ENCODE peak calls at places on chromosomes 3 and 15, in six cellular contexts. E is body of pancreas, A is HFF-Myc, R is mucosa of descending colon, D is hepatocyte, J is right lobe of liver. H is an unnamed sample.

GRCh38 chr15:100918690-100919480 is at the start of gene LRRK1:
- DNase-seq in E (peak; percentile 64), A (peak; percentile 20), R (peak; percentile 61), D (peak; percentile 56), J (peak; percentile 46), H (peak; percentile 55)

GRCh38 chr3:58627580-58627894 is 39.0 kb downstream of the FAM3D start:
- DNase-seq in E (peak; percentile 79), A (no peak), R (no peak), D (peak; percentile 32), J (no peak), H (no peak)

GRCh38 chr3:171056528-171056927 is 30.0 kb upstream of the SLC2A2 start:
- DNase-seq in E (no peak), A (no peak), R (no peak), D (no peak), J (no peak), H (peak; percentile 63)

GRCh38 chr15:95684126-95684525 is 646.4 kb upstream of the NR2F2 start:
- DNase-seq in E (no peak), A (no peak), R (no peak), D (no peak), J (no peak), H (peak; percentile 6)

GRCh38 chr15:81133782-81134461 is at the start of gene CFAP161:
- DNase-seq in E (peak; percentile 82), A (no peak), R (peak; percentile 56), D (peak; percentile 86), J (peak; percentile 52), H (peak; percentile 62)

GRCh38 chr3:148697311-148698189 is at the start of gene AGTR1:
- DNase-seq in E (peak; percentile 59), A (no peak), R (peak; percentile 18), D (peak; percentile 48), J (peak; percentile 95), H (no peak)

GRCh38 chr3:136195258-136196063 is 674 bp downstream of the MSL2 start:
- DNase-seq in E (peak; percentile 78), A (no peak), R (peak; percentile 63), D (peak; percentile 73), J (peak; percentile 86), H (peak; percentile 82)

GRCh38 chr15:90038639-90039095 is 37.5 kb downstream of the ZNF710 start:
- DNase-seq in E (no peak), A (no peak), R (no peak), D (no peak), J (peak; percentile 82), H (peak; percentile 55)

GRCh38 chr3:38549957-38550840 is 54.1 kb downstream of the EXOG start:
- DNase-seq in E (no peak), A (no peak), R (no peak), D (no peak), J (no peak), H (no peak)

GRCh38 chr15:49747340-49747739 is 126.5 kb downstream of the DTWD1 start:
- DNase-seq in E (no peak), A (no peak), R (no peak), D (no peak), J (no peak), H (no peak)

GRCh38 chr3:123380261-123380660 is 68.6 kb downstream of the ADCY5 start:
- DNase-seq in E (no peak), A (no peak), R (no peak), D (no peak), J (no peak), H (no peak)

GRCh38 chr3:190825389-190826016 is 37.0 kb downstream of the GMNC start:
- DNase-seq in E (no peak), A (no peak), R (no peak), D (no peak), J (no peak), H (peak; percentile 84)

GRCh38 chr15:36506733-36507356 is 72.6 kb upstream of the CDIN1 start:
- DNase-seq in E (no peak), A (no peak), R (no peak), D (no peak), J (no peak), H (no peak)

GRCh38 chr3:194042947-194043346 is 93.0 kb upstream of the HES1 start:
- DNase-seq in E (no peak), A (peak; percentile 61), R (no peak), D (no peak), J (no peak), H (peak; percentile 63)

GRCh38 chr3:162368377-162368776 is 871.8 kb downstream of the OTOL1 start:
- DNase-seq in E (no peak), A (no peak), R (no peak), D (no peak), J (no peak), H (no peak)

GRCh38 chr3:52036829-52037228 is 19.5 kb downstream of the DUSP7 start:
- DNase-seq in E (no peak), A (no peak), R (no peak), D (no peak), J (no peak), H (no peak)
- TF ChIP-seq CTCF in E (no peak), A (no peak), R (no peak), D (peak; percentile 15), J (no peak), H (peak; percentile 13)

GRCh38 chr15:43748376-43748775 is 2.1 kb downstream of the PDIA3 start:
- DNase-seq in E (no peak), A (no peak), R (no peak), D (no peak), J (no peak), H (peak; percentile 27)
- H3K4me3 ChIP-seq in E (no peak overlapping the region), A (peak overlapping the region; percentile 76), R (no peak overlapping the region), D (peak overlapping the region; percentile 1), J (peak overlapping the region; percentile 75), H (no peak overlapping the region)

DNA sequence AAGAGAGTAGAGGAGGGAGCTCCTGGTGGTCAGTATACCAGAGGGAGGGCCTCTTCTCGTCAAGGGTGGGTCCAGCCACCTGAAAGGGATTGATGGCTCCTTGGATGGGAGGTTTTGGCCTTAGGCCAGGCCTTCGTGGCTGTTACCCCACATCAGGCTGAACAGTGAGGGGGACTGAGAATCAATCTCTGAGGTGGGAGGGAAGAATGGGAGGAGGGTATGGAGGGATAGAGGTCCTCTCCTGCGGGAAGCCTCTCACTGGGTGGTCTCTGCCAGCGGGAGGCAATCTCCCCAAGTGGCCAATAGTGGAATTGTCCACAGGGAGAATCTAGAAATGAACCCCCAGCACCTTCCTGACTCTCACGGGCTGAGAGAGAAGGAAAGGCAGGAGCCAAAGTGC is 53.5 kb downstream of the BSN start:
- DNase-seq in E (no peak), A (no peak), R (no peak), D (no peak), J (no peak), H (no peak)
- TF ChIP-seq CTCF in E (peak; percentile 14), A (peak; percentile 49), R (no peak), D (no peak), J (no peak), H (peak; percentile 25)

GRCh38 chr3:65595222-65595996 is 443.3 kb downstream of the MAGI1 start:
- DNase-seq in E (no peak), A (no peak), R (no peak), D (no peak), J (no peak), H (no peak)

GRCh38 chr3:65597952-65598413 is 440.7 kb downstream of the MAGI1 start:
- DNase-seq in E (no peak), A (no peak), R (no peak), D (peak; percentile 14), J (no peak), H (no peak)

GRCh38 chr3:65595997-65596300 is 442.8 kb downstream of the MAGI1 start:
- DNase-seq in E (no peak), A (no peak), R (no peak), D (no peak), J (no peak), H (no peak)

GRCh38 chr3:65596511-65597224 is 442.1 kb downstream of the MAGI1 start:
- DNase-seq in E (no peak), A (no peak), R (no peak), D (no peak), J (no peak), H (no peak)

DNA sequence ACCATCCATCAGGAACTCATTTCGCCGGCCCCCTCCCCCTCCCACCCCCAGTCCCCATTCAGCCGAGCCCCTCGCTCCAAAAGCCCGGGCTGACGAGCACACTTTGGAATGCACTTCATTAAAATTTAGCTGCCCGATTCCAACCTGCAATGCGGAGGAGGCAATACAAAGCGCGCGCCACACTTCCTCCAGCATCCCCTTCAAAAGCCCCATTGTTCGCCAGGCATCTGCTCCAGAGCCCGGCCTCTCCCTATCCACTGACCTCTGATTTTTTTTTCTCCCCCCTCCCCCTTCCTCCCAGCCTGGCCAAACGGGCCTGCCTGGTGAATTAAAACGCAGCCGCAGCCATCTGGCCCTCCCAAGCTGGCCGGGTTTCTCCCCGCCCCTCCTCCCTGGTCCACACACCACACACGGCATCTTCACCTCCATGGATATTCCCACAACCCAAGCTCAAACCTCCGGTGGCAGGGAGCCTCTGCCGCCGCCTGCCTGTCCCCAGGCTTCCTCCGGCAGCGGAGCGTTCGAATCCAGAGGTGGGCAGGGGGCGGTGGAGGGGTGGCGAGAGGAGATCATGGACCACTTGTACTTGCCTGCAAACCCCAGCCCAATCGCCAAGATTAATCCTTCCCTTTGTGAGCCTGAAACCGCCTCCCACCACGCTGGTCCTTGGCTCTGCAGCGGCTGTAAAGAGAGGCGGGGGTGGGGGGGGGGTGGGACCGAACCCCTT is 441.3 kb downstream of the MAGI1 start:
- DNase-seq in E (peak; percentile 52), A (no peak), R (peak; percentile 5), D (peak; percentile 42), J (no peak), H (no peak)
- H3K4me3 ChIP-seq in E (no peak overlapping the region), A (peak overlapping the region; percentile 43), R (no peak overlapping the region), D (peak overlapping the region; percentile 27), J (no peak overlapping the region), H (peak overlapping the region; percentile 10)

H was measured in epithelial cell of esophagus.